ENCODE peak calls at places on chromosome 2, in four cellular contexts. B is neuronal stem cell, N is pancreas, C is IMR-90. R is an unnamed sample.

GRCh38 chr2:49937432-49937831 is 783.1 kb upstream of the FSHR start:
- DNase-seq in B (no peak), N (no peak), C (no peak), R (no peak)

GRCh38 chr2:168545439-168546082 is 89.5 kb downstream of the CERS6 start:
- DNase-seq in B (peak; percentile 12), N (no peak), C (peak; percentile 88), R (peak; percentile 94)

GRCh38 chr2:50556934-50557575 is 474.9 kb downstream of the NRXN1 start:
- DNase-seq in B (no peak), N (no peak), C (peak; percentile 90), R (no peak)

GRCh38 chr2:15092691-15093090 is 460.2 kb downstream of the LRATD1 start:
- DNase-seq in B (no peak), N (no peak), C (peak; percentile 64), R (peak; percentile 17)

GRCh38 chr2:54528311-54528945 is 72.3 kb downstream of the SPTBN1 start:
- DNase-seq in B (no peak), N (no peak), C (peak; percentile 60), R (no peak)

GRCh38 chr2:220904015-220904414 is 668.1 kb downstream of the EPHA4 start:
- DNase-seq in B (no peak), N (no peak), C (no peak), R (no peak)

GRCh38 chr2:197215988-197216979 is 94.3 kb downstream of the ANKRD44 start:
- DNase-seq in B (no peak), N (no peak), C (peak; percentile 47), R (peak; percentile 45)

GRCh38 chr2:2839393-2840096 is 508.5 kb upstream of the MYT1L start:
- DNase-seq in B (no peak), N (peak; percentile 2), C (no peak), R (no peak)

GRCh38 chr2:30744823-30745222 is 62.4 kb downstream of the CAPN13 start:
- DNase-seq in B (no peak), N (no peak), C (no peak), R (no peak)

GRCh38 chr2:172962064-172962463 is 113.6 kb upstream of the MAP3K20 start:
- DNase-seq in B (no peak), N (no peak), C (no peak), R (no peak)

GRCh38 chr2:142865924-142866323 is 11.5 kb upstream of the KYNU start:
- DNase-seq in B (no peak), N (no peak), C (peak; percentile 30), R (no peak)

GRCh38 chr2:18456026-18456425 is 104.4 kb downstream of the RDH14 start:
- DNase-seq in B (no peak), N (no peak), C (no peak), R (no peak)

GRCh38 chr2:205698556-205699282 is 16.4 kb downstream of the NRP2 start:
- DNase-seq in B (peak; percentile 45), N (no peak), C (peak; percentile 77), R (no peak)
- H3K4me1 ChIP-seq in B (peaks cover 44% of the 10 kb centered on the region), N (no peaks in the 10 kb centered on the region), C (peaks cover 55% of the 10 kb centered on the region), R (peaks cover 30% of the 10 kb centered on the region)

GRCh38 chr2:150204449-150204848 is 283.0 kb downstream of the RND3 start:
- DNase-seq in B (no peak), N (no peak), C (peak; percentile 98), R (peak; percentile 43)

GRCh38 chr2:150211164-150211631 is 276.3 kb downstream of the RND3 start:
- DNase-seq in B (no peak), N (no peak), C (peak; percentile 89), R (peak; percentile 7)

GRCh38 chr2:150212722-150213171 is 274.7 kb downstream of the RND3 start:
- DNase-seq in B (no peak), N (no peak), C (peak; percentile 77), R (no peak)

GRCh38 chr2:150209746-150210145 is 277.7 kb downstream of the RND3 start:
- DNase-seq in B (no peak), N (no peak), C (no peak), R (no peak)

DNA sequence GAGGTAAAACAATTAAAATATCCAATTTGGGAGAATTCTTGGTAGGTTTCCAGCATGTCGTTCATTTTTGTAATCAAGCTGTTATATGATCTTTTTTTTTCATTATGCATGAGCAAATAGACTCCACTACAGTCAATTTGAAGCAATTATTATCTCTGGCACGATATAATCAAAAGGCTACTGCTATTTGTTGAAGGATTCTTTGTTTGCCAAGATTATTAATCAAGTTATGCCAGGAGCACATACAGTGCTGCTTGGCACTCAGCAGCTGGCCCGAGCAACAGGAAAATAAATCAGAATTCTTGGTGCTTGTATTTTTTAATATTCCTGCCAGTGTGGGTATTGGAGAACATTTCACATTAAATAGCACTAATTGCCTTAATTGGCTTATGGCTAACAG is 279.5 kb downstream of the RND3 start:
- DNase-seq in B (no peak), N (no peak), C (no peak), R (no peak)
- H3K27me3 ChIP-seq in B (no peaks in the 10 kb centered on the region), N (no peaks in the 10 kb centered on the region), C (no peaks in the 10 kb centered on the region), R (no peaks in the 10 kb centered on the region)

GRCh38 chr2:234203135-234203984 is 152.9 kb downstream of the SPP2 start:
- DNase-seq in B (no peak), N (peak; percentile 33), C (peak; percentile 96), R (peak; percentile 97)

GRCh38 chr2:234193977-234194563 is 143.6 kb downstream of the SPP2 start:
- DNase-seq in B (no peak), N (no peak), C (no peak), R (no peak)

GRCh38 chr2:234202601-234203000 is 152.1 kb downstream of the SPP2 start:
- DNase-seq in B (no peak), N (no peak), C (no peak), R (no peak)

GRCh38 chr2:234195516-234195915 is 145.0 kb downstream of the SPP2 start:
- DNase-seq in B (no peak), N (no peak), C (no peak), R (peak; percentile 86)

DNA sequence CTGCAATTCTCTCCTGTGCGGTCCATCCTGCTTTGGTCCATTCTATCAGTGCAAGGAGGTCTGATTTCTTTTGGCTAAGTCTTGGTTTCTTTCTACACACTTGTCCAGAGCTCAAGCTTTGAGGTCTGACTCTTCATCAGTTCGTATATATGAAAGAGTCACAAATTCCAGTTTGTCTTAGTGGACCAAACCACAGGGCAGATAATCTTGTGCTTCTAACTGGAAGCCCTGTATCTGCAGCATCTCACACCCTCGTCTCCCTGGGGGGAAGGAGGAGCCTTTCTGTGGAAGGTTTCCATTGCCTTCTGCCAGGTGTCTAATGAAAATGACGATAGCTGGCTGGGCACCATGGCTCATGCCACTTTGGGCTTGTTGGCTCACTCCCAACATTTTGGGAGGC is 148.5 kb downstream of the SPP2 start:
- DNase-seq in B (no peak), N (no peak), C (peak; percentile 22), R (no peak)
- H3K9me3 ChIP-seq in B (no peaks in the 10 kb centered on the region), N (no peaks in the 10 kb centered on the region), C (peaks cover 1% of the 10 kb centered on the region), R (no peaks in the 10 kb centered on the region)

DNA sequence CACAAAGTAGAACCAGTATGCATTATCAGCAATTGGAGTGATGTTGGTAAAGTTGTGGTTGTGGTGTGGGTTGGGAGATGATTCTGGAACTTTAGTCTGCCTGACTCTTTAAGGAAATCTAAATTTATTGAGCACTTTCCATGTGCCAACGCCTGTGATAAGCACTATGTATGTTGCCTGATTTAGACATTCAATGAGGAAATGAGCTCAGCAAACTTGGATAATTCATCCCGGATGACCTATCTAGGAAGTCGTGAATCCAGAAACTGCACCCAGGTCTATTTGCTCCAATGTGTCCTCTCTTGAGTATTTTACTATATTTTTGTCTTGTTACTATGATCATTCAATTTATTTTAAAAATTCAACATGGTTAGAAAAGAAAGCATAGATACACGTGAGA is 400.8 kb upstream of the MMADHC start:
- DNase-seq in B (no peak), N (no peak), C (no peak), R (no peak)
- H3K4me1 ChIP-seq in B (no peaks in the 10 kb centered on the region), N (peaks cover 25% of the 10 kb centered on the region), C (peaks cover 6% of the 10 kb centered on the region), R (peaks cover 56% of the 10 kb centered on the region)

DNA sequence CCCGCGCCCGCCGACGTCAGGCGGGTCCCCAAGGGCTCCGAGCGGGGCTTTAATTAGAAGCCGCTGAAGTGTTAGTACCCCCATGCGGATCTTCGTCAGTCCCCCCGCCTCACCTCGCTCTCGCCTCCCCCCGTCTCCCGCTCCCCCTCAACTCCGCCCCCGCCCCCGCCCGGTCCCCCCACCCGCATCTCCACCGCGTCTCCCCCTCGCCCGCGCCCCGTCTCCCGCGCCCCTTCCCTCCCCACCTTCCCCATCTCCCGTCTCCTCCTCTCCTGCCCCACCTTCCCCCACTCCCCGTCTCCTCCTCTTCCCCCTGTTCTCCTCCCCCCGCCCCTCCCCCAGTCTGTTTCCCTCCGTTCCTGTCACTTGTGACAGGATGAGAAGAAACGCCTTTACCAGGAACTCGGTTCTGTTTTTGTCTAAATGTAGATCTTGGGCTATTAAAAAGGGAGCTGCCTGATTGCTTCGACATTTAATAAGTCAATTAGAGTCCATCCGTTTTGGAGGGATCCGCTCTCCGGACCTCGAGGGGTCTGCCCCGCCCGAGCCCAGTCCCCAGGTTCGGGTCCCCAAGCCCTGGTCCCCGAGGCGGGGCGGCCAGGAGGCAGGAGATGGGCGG is 961 bp upstream of the ALKAL2 start:
- DNase-seq in B (no peak), N (peak; percentile 53), C (no peak), R (no peak)
- H3K27me3 ChIP-seq in B (peaks cover 52% of the 10 kb centered on the region), N (no peaks in the 10 kb centered on the region), C (peaks cover 24% of the 10 kb centered on the region), R (peaks cover 17% of the 10 kb centered on the region)